ENCODE peak calls at places on chromosomes 3 and 15, in seven cellular contexts. Q, O, M, B, E, J and K are unnamed samples.
A peak's percentile ranks its signal among the peaks of the same experiment; 100 is the strongest.

GRCh38 chr3:124121379-124122336 is 129.7 kb upstream of the ROPN1 start:
- DNase-seq in B (no peak), E (no peak), J (no peak), O (no peak), Q (no peak), M (no peak), K (no peak)

GRCh38 chr3:114411811-114412803 is 118.3 kb downstream of the TIGIT start:
- DNase-seq in E (peak; percentile 87), J (peak; percentile 47), M (peak; percentile 80), Q (no peak), O (peak; percentile 26), B (no peak), K (no peak)

GRCh38 chr3:96000963-96001362 is 813.4 kb upstream of the EPHA6 start:
- DNase-seq in B (no peak), M (no peak), E (no peak), O (no peak), J (peak; percentile 20), Q (no peak), K (no peak)

GRCh38 chr3:20912406-20912805 is 726.4 kb upstream of the SGO1 start:
- DNase-seq in B (no peak), J (no peak), M (no peak), O (no peak), E (no peak), Q (no peak), K (no peak)

GRCh38 chr3:24598691-24599090 is 104.0 kb upstream of the THRB start:
- DNase-seq in M (peak; percentile 41), O (no peak), E (no peak), Q (no peak), B (no peak), J (peak; percentile 42), K (no peak)

GRCh38 chr15:49058559-49058958 is 12.3 kb upstream of the SECISBP2L start:
- DNase-seq in O (no peak), Q (no peak), J (no peak), M (no peak), E (no peak), B (no peak), K (no peak)

GRCh38 chr15:99455796-99456160 is 110.0 kb upstream of the MEF2A start:
- DNase-seq in J (no peak), E (no peak), B (peak; percentile 6), Q (peak; percentile 36), M (no peak), O (no peak), K (peak; percentile 71)

GRCh38 chr3:9761919-9762318 is 7.8 kb downstream of the CAMK1 start:
- DNase-seq in O (no peak), E (no peak), B (no peak), J (no peak), M (no peak), Q (no peak), K (no peak)

GRCh38 chr15:73677146-73677607 is 7.0 kb upstream of the CD276 start:
- DNase-seq in Q (peak; percentile 85), B (peak; percentile 61), M (peak; percentile 41), J (peak; percentile 65), E (peak; percentile 70), O (peak; percentile 46), K (no peak)
- TF ChIP-seq CTCF in Q (peak; percentile 94), B (peak; percentile 84), M (peak; percentile 85), J (peak; percentile 88), E (peak; percentile 75), O (peak; percentile 91), K (peak; percentile 67)

DNA sequence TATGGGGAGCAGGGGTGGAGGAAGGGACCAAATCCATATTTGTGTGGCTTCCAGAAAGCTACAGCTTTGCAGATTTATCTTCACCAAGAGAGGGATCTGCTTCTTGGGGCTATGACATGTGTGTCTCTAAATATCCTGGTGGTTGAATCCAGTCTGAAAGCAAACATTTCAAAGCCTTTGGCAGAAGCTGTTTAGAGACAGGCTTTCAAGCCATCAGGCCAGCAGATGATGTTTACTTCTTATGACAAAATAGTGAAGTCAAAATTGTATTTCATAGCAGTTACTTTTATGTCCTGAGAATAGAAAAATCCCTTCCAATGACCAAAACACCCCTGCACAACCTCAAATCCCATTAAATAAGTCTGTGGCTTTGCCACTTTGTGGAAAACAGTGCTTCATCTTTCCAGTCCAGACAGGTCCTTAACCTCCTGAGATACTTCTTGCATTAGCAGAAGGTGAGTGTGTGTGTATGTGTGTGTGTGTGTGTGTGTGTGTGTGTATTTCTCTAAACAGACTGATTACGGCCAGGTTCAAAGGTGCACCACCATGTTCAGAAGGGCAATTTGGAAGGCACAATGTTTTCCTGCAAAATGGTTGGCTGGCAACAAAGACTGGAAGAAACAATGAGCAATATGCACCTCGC is 191.4 kb upstream of the LRIG1 start:
- DNase-seq in J (peak; percentile 5), M (no peak), B (no peak), Q (no peak), E (no peak), O (no peak), K (no peak)
- H3K27ac ChIP-seq in J (no peak overlapping the region), M (no peak overlapping the region), B (no peak overlapping the region), Q (peak overlapping the region; percentile 74), E (no peak overlapping the region), O (peak overlapping the region; percentile 83), K (no peak overlapping the region)

GRCh38 chr15:62344806-62345539 is 179.9 kb upstream of the C2CD4B start:
- DNase-seq in O (no peak), E (peak; percentile 58), B (peak; percentile 84), M (peak; percentile 65), Q (no peak), J (peak; percentile 77), K (no peak)
- H3K4me3 ChIP-seq in O (no peak overlapping the region), E (peak overlapping the region; percentile 19), B (peak overlapping the region; percentile 37), M (no peak overlapping the region), Q (no peak overlapping the region), J (peak overlapping the region; percentile 60), K (no peak overlapping the region)

DNA sequence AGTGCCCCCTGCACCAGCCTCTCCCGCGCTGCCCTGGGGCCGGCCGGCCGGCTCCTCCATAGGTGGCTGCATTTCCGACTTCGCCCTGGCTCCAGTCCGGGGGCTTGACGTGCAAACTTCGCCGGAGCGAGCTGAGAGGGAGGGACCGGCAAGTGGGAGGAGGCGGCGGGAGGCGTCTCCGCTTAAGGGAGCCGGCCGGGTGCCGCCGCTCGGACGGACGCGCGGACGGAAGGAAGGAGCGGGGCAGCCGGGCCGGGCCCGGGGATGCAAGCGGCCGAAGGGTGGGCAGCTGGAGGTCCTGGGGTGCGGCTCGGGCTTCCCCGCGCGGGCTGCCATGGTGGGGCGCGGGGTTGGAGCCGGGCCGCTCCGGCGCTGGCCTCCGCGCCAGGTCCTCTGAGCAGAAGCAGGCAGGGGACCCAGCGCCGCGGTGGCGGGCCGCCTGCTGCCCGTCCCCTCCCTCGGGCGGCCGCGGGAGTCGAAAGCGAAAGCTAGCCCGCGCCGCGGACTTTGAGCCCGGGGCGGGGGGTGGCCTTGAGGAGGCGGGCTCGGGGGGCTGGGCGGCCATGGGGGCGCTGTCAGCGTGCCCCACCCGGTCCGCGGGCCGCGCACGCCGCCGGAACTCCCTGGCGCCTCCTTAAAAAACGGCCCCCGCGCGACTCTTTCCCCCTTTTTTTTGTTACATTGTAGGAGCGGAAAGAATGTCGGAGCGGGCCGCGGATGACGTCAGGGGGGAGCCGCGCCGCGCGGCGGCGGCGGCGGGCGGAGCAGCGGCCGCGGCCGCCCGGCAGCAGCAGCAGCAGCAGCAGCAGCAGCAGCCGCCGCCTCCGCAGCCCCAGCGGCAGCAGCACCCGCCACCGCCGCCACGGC is at the start of gene SCAANT1:
- DNase-seq in M (peak; percentile 86), O (peak; percentile 92), J (peak; percentile 81), B (peak; percentile 83), E (peak; percentile 90), Q (peak; percentile 97), K (peak; percentile 96)
- TF ChIP-seq CTCF in M (no peak), O (no peak), J (no peak), B (peak; percentile 0), E (peak; percentile 16), Q (peak; percentile 10), K (no peak)

GRCh38 chr15:28006116-28006911 is 92.8 kb downstream of the OCA2 start:
- DNase-seq in Q (no peak), B (no peak), J (no peak), M (peak; percentile 36), O (no peak), E (no peak), K (peak; percentile 46)
- H3K27ac ChIP-seq in Q (no peak overlapping the region), B (no peak overlapping the region), J (no peak overlapping the region), M (no peak overlapping the region), O (no peak overlapping the region), E (no peak overlapping the region), K (no peak overlapping the region)

GRCh38 chr15:63497642-63498100 is 6.7 kb upstream of the USP3 start:
- DNase-seq in B (no peak), E (no peak), Q (no peak), M (no peak), O (no peak), J (no peak), K (no peak)
- H3K4me3 ChIP-seq in B (no peak overlapping the region), E (no peak overlapping the region), Q (no peak overlapping the region), M (no peak overlapping the region), O (no peak overlapping the region), J (no peak overlapping the region), K (no peak overlapping the region)

DNA sequence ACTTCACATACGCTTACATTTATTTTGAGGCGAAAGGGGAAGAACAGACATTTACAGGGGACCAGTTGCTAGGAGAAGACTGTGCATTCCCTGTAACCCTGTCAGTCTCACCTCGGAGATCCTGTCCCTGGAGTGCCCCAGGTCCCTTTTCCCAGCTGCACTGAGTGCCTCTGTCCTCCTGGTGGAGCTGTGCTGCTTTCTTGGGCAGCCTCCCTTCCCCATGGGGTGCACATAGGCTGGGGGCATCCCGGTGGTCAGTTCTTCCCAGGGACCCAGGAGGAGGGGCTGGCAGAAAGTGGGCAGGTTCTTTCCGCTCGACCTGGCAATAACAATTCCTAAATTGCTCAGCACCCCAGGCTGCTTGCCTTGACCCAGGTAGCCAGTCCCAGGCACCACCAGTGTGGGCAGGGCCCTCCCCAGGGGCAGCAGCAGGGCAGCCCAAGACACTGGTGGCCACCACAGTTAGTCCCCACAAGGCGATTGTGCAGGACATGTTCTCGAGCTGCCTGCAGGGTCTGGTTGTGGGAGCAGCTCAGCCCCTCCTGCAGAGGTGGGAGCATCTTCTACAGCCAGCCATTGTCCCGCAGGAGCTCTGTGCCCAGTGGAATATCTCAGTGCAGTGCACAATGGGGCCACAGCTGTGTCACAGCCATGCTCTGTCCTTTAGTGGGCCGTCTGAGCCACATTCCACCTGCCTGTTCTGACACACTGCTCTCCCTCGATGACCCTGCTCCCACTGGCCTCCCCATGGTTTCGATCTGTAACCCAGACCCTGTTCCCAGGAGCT is 36.3 kb downstream of the APBA2 start:
- DNase-seq in E (no peak), B (no peak), J (no peak), M (no peak), Q (peak; percentile 55), O (no peak), K (no peak)
- TF ChIP-seq CTCF in E (peak; percentile 16), B (peak; percentile 61), J (peak; percentile 40), M (no peak), Q (no peak), O (no peak), K (no peak)

DNA sequence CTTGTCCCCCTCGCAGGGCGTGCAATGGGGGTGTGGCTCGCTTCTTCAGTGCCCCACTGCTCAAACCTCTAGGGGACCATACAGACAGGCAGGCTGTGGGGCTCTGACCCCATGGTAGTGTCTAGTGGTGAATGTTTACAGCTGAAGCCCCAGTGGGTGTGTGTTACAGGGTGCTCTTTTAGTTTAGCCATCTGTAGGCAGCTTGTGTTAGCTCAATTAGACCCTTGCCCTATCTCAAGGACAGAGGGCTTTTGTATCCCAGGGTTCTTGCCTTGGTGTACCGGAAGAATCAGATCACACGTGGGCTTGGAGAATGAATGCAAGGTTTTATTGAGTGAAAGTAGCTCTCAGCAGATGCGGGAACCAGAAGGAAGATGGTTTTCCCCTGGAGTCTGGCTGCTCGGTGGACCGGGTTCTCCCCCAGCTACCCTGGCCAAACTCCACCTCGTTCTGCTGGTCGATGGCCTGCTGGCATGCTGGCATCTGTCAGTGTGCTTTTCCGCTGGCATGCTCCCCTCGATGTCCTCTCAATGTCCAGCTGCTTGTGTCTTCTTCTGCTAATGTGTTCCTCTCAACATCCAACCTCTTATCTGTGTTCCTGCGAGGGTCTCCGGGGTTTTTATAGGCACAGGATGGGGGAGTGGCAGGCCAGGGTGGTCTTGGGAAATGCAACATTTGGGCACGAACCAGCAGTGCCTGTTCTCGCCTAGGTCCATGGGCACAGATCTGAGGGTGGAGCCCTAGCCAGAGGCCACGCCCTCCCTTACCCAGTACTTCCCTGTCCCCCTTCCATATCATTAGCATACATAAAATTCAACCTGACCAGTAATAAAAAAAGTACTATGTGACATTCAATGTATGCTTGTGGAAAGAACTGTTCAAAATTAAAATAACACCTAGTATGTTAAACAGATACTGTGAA is 6.6 kb downstream of the SPCS1 start:
- DNase-seq in J (peak; percentile 59), E (no peak), M (no peak), B (no peak), O (no peak), Q (no peak), K (no peak)
- H3K27ac ChIP-seq in J (peak overlapping the region; percentile 65), E (no peak overlapping the region), M (no peak overlapping the region), B (no peak overlapping the region), O (no peak overlapping the region), Q (no peak overlapping the region), K (no peak overlapping the region)